ENCODE peak calls at places on chromosomes 3 and 15, in five cellular contexts. R, I, F, P and Y are unnamed samples.

GRCh38 chr15:69523010-69524001 is 70.7 kb downstream of the RPLP1 start:
- DNase-seq in R (peak), I (peak), F (peak), P (peak), Y (peak)

GRCh38 chr3:58236527-58237237 is 910 bp upstream of the ABHD6 start:
- DNase-seq in R (no peak), I (no peak), F (no peak), P (no peak), Y (no peak)

GRCh38 chr15:100383302-100384107 is 41.7 kb upstream of the ADAMTS17 start:
- DNase-seq in R (peak), I (peak), F (peak), P (peak), Y (peak)

GRCh38 chr3:44772099-44772442 is 10.5 kb downstream of the KIF15 start:
- DNase-seq in R (no peak), I (peak), F (no peak), P (no peak), Y (peak)

GRCh38 chr15:39199076-39199475 is 381.8 kb upstream of the THBS1 start:
- DNase-seq in R (no peak), I (peak), F (no peak), P (no peak), Y (no peak)

GRCh38 chr15:78640840-78641733 is at the start of gene CHRNB4:
- DNase-seq in R (no peak), I (no peak), F (no peak), P (no peak), Y (no peak)

GRCh38 chr3:61894988-61895935 is 333.9 kb downstream of the PTPRG start:
- DNase-seq in R (peak), I (peak), F (no peak), P (peak), Y (peak)

GRCh38 chr3:123287962-123288302 is 86.2 kb downstream of the SEC22A start:
- DNase-seq in R (no peak), I (no peak), F (no peak), P (no peak), Y (no peak)

GRCh38 chr3:143736651-143737050 is 111.6 kb downstream of the SLC9A9 start:
- DNase-seq in R (no peak), I (no peak), F (no peak), P (peak), Y (no peak)

GRCh38 chr15:31248263-31248662 is 78.4 kb upstream of the KLF13 start:
- DNase-seq in R (no peak), I (no peak), F (no peak), P (no peak), Y (no peak)

GRCh38 chr15:62606376-62607164 is 436.0 kb upstream of the TPM1 start:
- DNase-seq in R (no peak), I (no peak), F (no peak), P (peak), Y (no peak)

GRCh38 chr3:81765425-81765824 is 4.0 kb upstream of the GBE1 start:
- DNase-seq in R (no peak), I (no peak), F (no peak), P (no peak), Y (no peak)

GRCh38 chr3:144463916-144464315 is 492.3 kb downstream of the DIPK2A start:
- DNase-seq in R (no peak), I (peak), F (no peak), P (peak), Y (no peak)

GRCh38 chr3:128946411-128946810 is 47.5 kb downstream of the CFAP92 start:
- DNase-seq in R (no peak), I (no peak), F (no peak), P (peak), Y (no peak)

GRCh38 chr15:77514635-77515421 is 94.1 kb downstream of the HMG20A start:
- DNase-seq in R (no peak), I (no peak), F (no peak), P (no peak), Y (no peak)

GRCh38 chr3:46208167-46208704 is at the start of gene CCR1:
- DNase-seq in R (peak), I (peak), F (no peak), P (peak), Y (peak)

GRCh38 chr3:42996633-42997075 is 17.5 kb downstream of the GASK1A start:
- DNase-seq in R (no peak), I (no peak), F (no peak), P (no peak), Y (no peak)

GRCh38 chr15:72796515-72797337 is 13.2 kb upstream of the ADPGK start:
- DNase-seq in R (peak), I (peak), F (no peak), P (peak), Y (peak)

GRCh38 chr3:190593075-190593474 is 79.2 kb downstream of the IL1RAP start:
- DNase-seq in R (no peak), I (no peak), F (no peak), P (no peak), Y (no peak)

GRCh38 chr3:119976214-119976613 is 118.0 kb downstream of the GSK3B start:
- DNase-seq in R (no peak), I (no peak), F (no peak), P (no peak), Y (no peak)